ENCODE peak calls at places on chromosome 1, in four cellular contexts. R is hepatocyte; Y is activated naive CD8-positive, alpha-beta T cell treated with anti-CD3 and anti-CD28 coated beads, Interleukin-2, amount 50 U/mL, for 24 hours; X is T47D. L is an unnamed sample.

GRCh38 chr1:208239518-208240381 is 4.4 kb downstream of the PLXNA2 start:
- DNase-seq in R (peak), Y (no peak), X (no peak), L (peak)

GRCh38 chr1:202135221-202135721 is 9.3 kb downstream of the ARL8A start:
- DNase-seq in R (peak), Y (peak), X (peak), L (peak)

GRCh38 chr1:204359474-204360255 is at the start of gene PLEKHA6:
- DNase-seq in R (peak), Y (peak), X (no peak), L (no peak)

GRCh38 chr1:45170151-45170742 is 36.2 kb downstream of the ZSWIM5 start:
- DNase-seq in R (no peak), Y (no peak), X (no peak), L (peak)

GRCh38 chr1:2320001-2320400 is 71.4 kb downstream of the MORN1 start:
- DNase-seq in R (no peak), Y (no peak), X (no peak), L (no peak)

GRCh38 chr1:30036229-30036547 is 687.2 kb downstream of the MATN1 start:
- DNase-seq in R (no peak), Y (no peak), X (no peak), L (no peak)

GRCh38 chr1:46575300-46575699 is 23.9 kb upstream of the KNCN start:
- DNase-seq in R (no peak), Y (no peak), X (no peak), L (no peak)

GRCh38 chr1:14996133-14997050 is 157.2 kb upstream of the TMEM51 start:
- DNase-seq in R (peak), Y (no peak), X (no peak), L (no peak)

GRCh38 chr1:106954830-106955229 is 101.6 kb upstream of the PRMT6 start:
- DNase-seq in R (no peak), Y (no peak), X (no peak), L (no peak)